ENCODE peak calls at places on chromosomes 11 and 22, in eight cellular contexts. P, F, I, O, X, Y, U and Q are unnamed samples.

GRCh38 chr22:30289980-30290313 is 642 bp upstream of the CASTOR1 start:
- DNase-seq in I (no peak), P (no peak), F (no peak), O (no peak), Y (no peak), X (no peak), U (no peak), Q (no peak)

GRCh38 chr11:10390375-10390774 is 64.7 kb upstream of the AMPD3 start:
- DNase-seq in Y (no peak), O (no peak), X (no peak), I (no peak), F (no peak), U (no peak), P (no peak), Q (peak)

GRCh38 chr11:107549253-107549953 is 16.1 kb downstream of the ALKBH8 start:
- DNase-seq in Y (peak), X (no peak), F (peak), O (peak), U (peak), I (peak), P (peak), Q (no peak)

GRCh38 chr22:35313311-35314121 is 13.8 kb downstream of the TOM1 start:
- DNase-seq in U (peak), O (peak), X (no peak), I (peak), F (no peak), Y (peak), P (no peak), Q (peak)

GRCh38 chr22:30821863-30822215 is 127.2 kb downstream of the OSBP2 start:
- DNase-seq in O (no peak), P (no peak), Y (no peak), U (no peak), F (no peak), X (no peak), I (no peak), Q (no peak)

GRCh38 chr11:75159081-75159953 is 8.4 kb downstream of the SLCO2B1 start:
- DNase-seq in X (no peak), Y (no peak), U (no peak), F (no peak), O (no peak), I (no peak), P (no peak), Q (no peak)

GRCh38 chr11:47861762-47862161 is 13.6 kb upstream of the NUP160 start:
- DNase-seq in Y (no peak), F (no peak), I (no peak), O (peak), P (peak), X (no peak), U (peak), Q (no peak)

GRCh38 chr22:39748877-39749276 is 144.7 kb downstream of the ENTHD1 start:
- DNase-seq in O (no peak), F (no peak), Y (no peak), X (no peak), I (no peak), U (peak), P (no peak), Q (no peak)

GRCh38 chr11:113923572-113923971 is 19.0 kb downstream of the HTR3B start:
- DNase-seq in O (no peak), I (no peak), U (no peak), F (no peak), Y (no peak), P (no peak), X (no peak), Q (no peak)

GRCh38 chr11:62004473-62004872 is 37.0 kb upstream of the FTH1 start:
- DNase-seq in P (no peak), U (no peak), Y (peak), X (no peak), O (no peak), F (no peak), I (peak), Q (no peak)

GRCh38 chr22:43483669-43484068 is 71.9 kb downstream of the MPPED1 start:
- DNase-seq in X (no peak), U (no peak), I (no peak), F (no peak), P (no peak), Y (no peak), O (no peak), Q (no peak)

GRCh38 chr11:109641549-109641948 is 219.6 kb downstream of the C11orf87 start:
- DNase-seq in P (no peak), F (peak), O (peak), U (no peak), I (peak), X (no peak), Y (peak), Q (peak)

GRCh38 chr11:87198266-87198881 is 160.6 kb downstream of the TMEM135 start:
- DNase-seq in F (no peak), P (no peak), U (no peak), I (no peak), X (no peak), O (no peak), Y (no peak), Q (no peak)

GRCh38 chr11:67484847-67485311 is 2.1 kb downstream of the AIP start:
- DNase-seq in Y (no peak), I (no peak), F (peak), U (peak), X (no peak), P (peak), O (peak), Q (no peak)

GRCh38 chr11:110901441-110901840 is 189.2 kb upstream of the ARHGAP20 start:
- DNase-seq in Y (no peak), X (no peak), O (no peak), F (no peak), I (no peak), P (no peak), U (no peak), Q (no peak)

GRCh38 chr11:47466701-47467250 is 17.8 kb upstream of the RAPSN start:
- DNase-seq in P (no peak), F (no peak), X (no peak), Y (no peak), U (no peak), I (peak), O (no peak), Q (no peak)

GRCh38 chr11:70176940-70177689 is 26.0 kb upstream of the FADD start:
- DNase-seq in Y (peak), X (no peak), P (peak), F (peak), U (peak), I (peak), O (peak), Q (peak)

GRCh38 chr11:13343931-13344717 is 66.5 kb downstream of the BMAL1 start:
- DNase-seq in O (peak), Y (peak), F (peak), I (peak), X (no peak), U (peak), P (peak), Q (peak)

GRCh38 chr22:42945736-42946135 is 69.2 kb downstream of the PACSIN2 start:
- DNase-seq in I (no peak), O (no peak), P (no peak), Y (no peak), X (no peak), F (peak), U (no peak), Q (no peak)

GRCh38 chr22:39094717-39095389 is 2.2 kb upstream of the APOBEC3H start:
- DNase-seq in I (no peak), X (no peak), Y (no peak), O (peak), P (no peak), U (peak), F (no peak), Q (no peak)

GRCh38 chr11:12599408-12600143 is 74.6 kb upstream of the TEAD1 start:
- DNase-seq in I (peak), X (no peak), U (peak), P (peak), O (peak), Y (peak), F (peak), Q (peak)

GRCh38 chr11:116972692-116973091 is 125.5 kb downstream of the SIK3 start:
- DNase-seq in I (peak), X (no peak), Y (no peak), F (no peak), O (no peak), P (no peak), U (no peak), Q (peak)

GRCh38 chr11:27722117-27722844 is 22.0 kb upstream of the BDNF start:
- DNase-seq in F (peak), P (no peak), U (no peak), O (no peak), Y (peak), X (no peak), I (peak), Q (peak)

GRCh38 chr11:4991066-4991465 is 3.6 kb upstream of the OR51L1 start:
- DNase-seq in F (no peak), U (no peak), I (no peak), P (peak), O (no peak), X (no peak), Y (no peak), Q (no peak)

GRCh38 chr11:65891180-65892136 is 985 bp downstream of the CCDC85B start:
- DNase-seq in F (peak), P (peak), U (no peak), I (peak), Y (no peak), X (no peak), O (peak), Q (peak)

GRCh38 chr22:24465975-24466374 is 29.2 kb upstream of the UPB1 start:
- DNase-seq in P (no peak), X (no peak), U (no peak), Y (no peak), O (no peak), F (no peak), I (no peak), Q (no peak)

GRCh38 chr11:44621140-44621681 is 55.7 kb downstream of the CD82 start:
- DNase-seq in X (no peak), F (peak), I (peak), U (peak), O (peak), P (peak), Y (peak), Q (peak)

GRCh38 chr11:64285885-64286800 is 495 bp downstream of the GPR137 start:
- DNase-seq in U (peak), Y (no peak), I (peak), F (no peak), X (no peak), O (peak), P (peak), Q (peak)

GRCh38 chr22:49856766-49857618 is 3.3 kb downstream of the ZBED4 start:
- DNase-seq in P (no peak), U (no peak), X (no peak), Y (no peak), I (no peak), F (no peak), O (no peak), Q (no peak)

GRCh38 chr22:35044607-35045390 is 21.2 kb upstream of the ISX start:
- DNase-seq in O (no peak), F (no peak), P (no peak), U (no peak), Y (no peak), X (no peak), I (no peak), Q (no peak)

GRCh38 chr22:42627981-42628380 is 12.4 kb downstream of the ATP5MGL start:
- DNase-seq in O (no peak), P (no peak), U (no peak), X (no peak), I (no peak), Y (no peak), F (no peak), Q (no peak)

GRCh38 chr11:76075699-76076098 is 130.6 kb downstream of the WNT11 start:
- DNase-seq in F (no peak), O (no peak), P (no peak), U (no peak), Y (no peak), X (no peak), I (no peak), Q (no peak)

GRCh38 chr11:74276581-74276980 is 34.9 kb downstream of the P4HA3 start:
- DNase-seq in X (no peak), O (no peak), Y (no peak), F (no peak), P (no peak), U (no peak), I (no peak), Q (no peak)